ENCODE peak calls at places on chromosome 6, in four cellular contexts. N, G, A and K are unnamed samples.
A peak's percentile ranks its signal among the peaks of the same experiment; 100 is the strongest.

GRCh38 chr6:16639689-16640480 is 121.4 kb downstream of the ATXN1 start:
- DNase-seq in N (peak; percentile 78), A (no peak), G (no peak), K (peak; percentile 50)

GRCh38 chr6:74715362-74716068 is 490.3 kb downstream of the COL12A1 start:
- DNase-seq in G (no peak), N (peak; percentile 73), A (no peak), K (peak; percentile 18)

GRCh38 chr6:91094806-91095475 is 508.1 kb upstream of the MAP3K7 start:
- DNase-seq in A (no peak), G (no peak), N (no peak), K (no peak)

GRCh38 chr6:46954819-46955520 is 33.2 kb upstream of the ADGRF5 start:
- DNase-seq in N (no peak), A (no peak), G (no peak), K (no peak)

GRCh38 chr6:147621280-147621679 is 112.8 kb downstream of the SAMD5 start:
- DNase-seq in A (no peak), N (peak; percentile 93), G (no peak), K (peak; percentile 61)

GRCh38 chr6:101402618-101403002 is 9.1 kb downstream of the GRIK2 start:
- DNase-seq in G (peak; percentile 39), N (no peak), A (no peak), K (no peak)

GRCh38 chr6:43506667-43507471 is 3.3 kb downstream of the LRRC73 start:
- DNase-seq in A (peak; percentile 86), N (peak; percentile 81), G (peak; percentile 71), K (peak; percentile 53)

GRCh38 chr6:98539669-98540207 is 294.6 kb upstream of the POU3F2 start:
- DNase-seq in G (no peak), N (no peak), A (no peak), K (no peak)

GRCh38 chr6:35419431-35419830 is 32.7 kb upstream of the FANCE start:
- DNase-seq in A (no peak), N (peak; percentile 91), G (no peak), K (peak; percentile 83)

GRCh38 chr6:4466260-4466659 is 309.9 kb upstream of the CDYL start:
- DNase-seq in N (peak; percentile 60), A (no peak), G (peak; percentile 1), K (no peak)

GRCh38 chr6:126650931-126651330 is 311.0 kb downstream of the CENPW start:
- DNase-seq in G (no peak), N (peak; percentile 46), A (no peak), K (no peak)
- H3K27ac ChIP-seq in G (no peak overlapping the region), N (no peak overlapping the region), A (no peak overlapping the region), K (no peak overlapping the region)

DNA sequence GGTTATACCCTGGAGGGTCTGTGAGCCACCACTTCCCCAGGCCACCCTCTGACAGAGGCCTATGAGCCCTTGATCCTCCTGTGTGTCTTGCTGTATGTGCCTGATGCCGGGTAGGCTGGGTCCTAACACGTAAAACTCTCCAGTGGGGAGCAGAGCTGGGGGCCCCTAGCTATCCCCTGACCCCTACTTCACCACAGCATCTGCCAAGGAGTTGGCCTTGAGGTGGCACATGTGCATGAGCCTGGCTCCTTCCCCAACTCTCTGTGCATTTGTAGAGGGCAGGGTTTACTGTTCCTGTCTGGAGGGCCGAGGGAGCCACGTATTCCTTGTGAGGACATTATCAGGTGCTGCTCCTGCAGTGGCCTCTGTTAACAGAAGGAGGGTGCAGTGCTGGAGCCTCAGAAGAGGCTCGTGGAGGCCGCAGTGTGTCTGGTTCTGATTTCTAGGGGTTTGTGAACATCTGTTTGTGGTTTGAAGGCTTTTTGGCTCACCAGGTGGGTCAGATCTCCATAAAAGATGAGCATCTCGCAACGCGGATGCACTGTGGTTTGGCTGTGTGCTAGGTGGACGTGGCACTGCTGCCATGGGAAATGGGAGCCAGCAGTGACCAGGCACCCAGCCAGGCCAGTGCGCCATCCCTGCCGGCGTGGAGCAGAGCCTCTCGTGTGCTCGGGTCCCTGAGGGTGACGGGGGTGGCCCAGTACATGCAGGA is 152.1 kb downstream of the DTNBP1 start:
- DNase-seq in N (no peak), G (no peak), A (no peak), K (no peak)
- H3K27ac ChIP-seq in N (no peak overlapping the region), G (no peak overlapping the region), A (no peak overlapping the region), K (no peak overlapping the region)

GRCh38 chr6:135919026-135919425 is 67.5 kb downstream of the PDE7B start:
- DNase-seq in G (no peak), A (no peak), N (no peak), K (no peak)

GRCh38 chr6:135922170-135922569 is 70.7 kb downstream of the PDE7B start:
- DNase-seq in N (peak; percentile 99), G (no peak), A (no peak), K (peak; percentile 91)

GRCh38 chr6:135921176-135921575 is 69.7 kb downstream of the PDE7B start:
- DNase-seq in A (no peak), N (peak; percentile 78), G (no peak), K (no peak)

GRCh38 chr6:135920689-135921088 is 69.2 kb downstream of the PDE7B start:
- DNase-seq in G (no peak), A (no peak), N (peak; percentile 41), K (no peak)

DNA sequence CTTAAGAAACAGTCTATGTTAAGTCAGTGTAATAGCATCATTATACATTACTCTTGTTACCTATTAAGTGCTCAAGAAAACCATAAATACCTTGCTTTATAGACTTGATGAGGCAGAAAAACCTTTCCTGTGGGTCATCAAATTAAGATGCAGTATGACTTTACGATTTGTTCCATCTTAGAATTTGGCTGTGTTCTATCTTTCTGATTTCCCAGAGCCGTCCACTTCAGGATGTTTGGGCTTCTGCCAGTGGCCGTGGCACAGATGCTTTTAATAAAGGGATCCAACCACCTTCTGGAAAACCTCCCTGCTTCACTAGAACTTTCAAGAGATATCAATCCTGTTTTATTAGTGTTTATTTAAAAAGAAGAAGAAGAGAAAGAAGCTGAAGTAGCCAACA is 71.2 kb downstream of the PDE7B start:
- DNase-seq in G (no peak), A (no peak), N (peak; percentile 66), K (no peak)
- H3K27ac ChIP-seq in G (no peak overlapping the region), A (no peak overlapping the region), N (peak overlapping the region; percentile 51), K (peak overlapping the region; percentile 48)

GRCh38 chr6:45827952-45828530 is 187.6 kb downstream of the CLIC5 start:
- DNase-seq in N (peak; percentile 76), G (no peak), A (no peak), K (peak; percentile 0)
- H3K27ac ChIP-seq in N (no peak overlapping the region), G (no peak overlapping the region), A (no peak overlapping the region), K (no peak overlapping the region)